ENCODE peak calls at places on chromosomes 4 and X, in eight cellular contexts. H is astrocyte of the spinal cord, X is adrenal gland, O is fibroblast of mammary gland, T is GM12865, K is ascending aorta, A is spleen, Z is heart right ventricle. B is an unnamed sample.

GRCh38 chr4:1206299-1207156 is 34.1 kb upstream of the SPON2 start:
- DNase-seq in H (no peak), X (no peak), O (no peak), T (no peak), K (no peak), A (peak), Z (peak), B (no peak)

GRCh38 chr4:147345662-147346061 is 135.2 kb upstream of the EDNRA start:
- DNase-seq in H (no peak), X (no peak), O (no peak), T (no peak), K (no peak), A (no peak), Z (no peak), B (no peak)

GRCh38 chr4:142040043-142040442 is 403.7 kb downstream of the IL15 start:
- DNase-seq in H (no peak), X (no peak), O (peak), T (no peak), K (no peak), A (no peak), Z (no peak), B (no peak)

GRCh38 chr4:168797176-168797575 is 212.9 kb downstream of the CBR4 start:
- DNase-seq in H (peak), X (no peak), O (peak), T (no peak), K (no peak), A (no peak), Z (no peak), B (peak)

GRCh38 chrX:103585421-103586313 is at the start of gene TCEAL4:
- DNase-seq in H (no peak), X (peak), O (peak), T (peak), K (no peak), A (peak), Z (peak), B (no peak)

GRCh38 chr4:2806392-2807355 is 13.8 kb downstream of the SH3BP2 start:
- DNase-seq in H (peak), X (no peak), O (no peak), T (no peak), K (no peak), A (peak), Z (peak), B (no peak)

GRCh38 chr4:71545168-71545567 is 206.3 kb downstream of the SLC4A4 start:
- DNase-seq in H (peak), X (no peak), O (peak), T (no peak), K (no peak), A (no peak), Z (no peak), B (peak)

GRCh38 chr4:184282895-184283654 is 65.4 kb upstream of the ENPP6 start:
- DNase-seq in H (no peak), X (no peak), O (no peak), T (peak), K (no peak), A (no peak), Z (no peak), B (no peak)

GRCh38 chr4:119581480-119581879 is 47.1 kb downstream of the PDE5A start:
- DNase-seq in H (no peak), X (no peak), O (no peak), T (no peak), K (no peak), A (no peak), Z (no peak), B (no peak)

GRCh38 chrX:17355976-17356375 is 19.0 kb upstream of the NHS start:
- DNase-seq in H (no peak), X (no peak), O (no peak), T (no peak), K (no peak), A (no peak), Z (no peak), B (no peak)
- H3K4me3 ChIP-seq in H (no peak), X (no peak), O (no peak), T (no peak), K (no peak), A (no peak), Z (no peak), B (no peak)

GRCh38 chrX:10108288-10108687 is 48.5 kb upstream of the CLCN4 start:
- DNase-seq in H (no peak), X (no peak), O (no peak), T (no peak), K (no peak), A (no peak), Z (no peak), B (no peak)

GRCh38 chrX:10111364-10112148 is 45.2 kb upstream of the CLCN4 start:
- DNase-seq in H (no peak), X (no peak), O (no peak), T (peak), K (no peak), A (peak), Z (no peak), B (no peak)

GRCh38 chrX:10110984-10111363 is 45.8 kb upstream of the CLCN4 start:
- DNase-seq in H (no peak), X (no peak), O (no peak), T (peak), K (no peak), A (no peak), Z (no peak), B (no peak)

GRCh38 chrX:10110316-10110932 is 46.4 kb upstream of the CLCN4 start:
- DNase-seq in H (no peak), X (no peak), O (no peak), T (peak), K (no peak), A (no peak), Z (no peak), B (no peak)

DNA sequence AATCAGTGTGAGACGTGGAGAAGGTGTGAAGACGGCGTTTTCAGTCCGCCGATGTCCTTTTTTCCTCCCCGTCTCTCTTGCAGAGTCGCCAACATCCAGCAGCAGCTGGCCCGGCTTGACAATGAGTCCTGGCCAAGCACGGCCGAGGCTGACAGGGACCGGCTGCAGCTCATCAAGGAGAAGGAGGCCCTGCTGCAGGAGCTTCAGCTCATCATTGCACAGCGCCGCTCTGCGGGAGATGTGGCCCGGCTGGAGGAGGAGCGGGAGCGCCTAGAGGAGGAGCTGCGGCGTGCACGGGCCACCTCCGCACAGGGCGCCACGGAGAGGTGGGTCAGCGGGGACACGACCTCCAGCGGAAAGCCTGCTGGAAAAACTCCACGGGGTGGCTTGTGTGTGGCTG is 47.1 kb upstream of the CLCN4 start:
- DNase-seq in H (no peak), X (no peak), O (no peak), T (no peak), K (no peak), A (peak), Z (peak), B (no peak)
- TF ChIP-seq CTCF in H (no peak), X (no peak), O (no peak), T (no peak), K (no peak), A (no peak), Z (no peak), B (no peak)

GRCh38 chrX:17822351-17822750 is 38.7 kb downstream of the RAI2 start:
- DNase-seq in H (no peak), X (no peak), O (peak), T (no peak), K (no peak), A (no peak), Z (no peak), B (no peak)
- H3K4me3 ChIP-seq in H (no peak), X (no peak), O (no peak), T (no peak), K (no peak), A (no peak), Z (no peak), B (no peak)

DNA sequence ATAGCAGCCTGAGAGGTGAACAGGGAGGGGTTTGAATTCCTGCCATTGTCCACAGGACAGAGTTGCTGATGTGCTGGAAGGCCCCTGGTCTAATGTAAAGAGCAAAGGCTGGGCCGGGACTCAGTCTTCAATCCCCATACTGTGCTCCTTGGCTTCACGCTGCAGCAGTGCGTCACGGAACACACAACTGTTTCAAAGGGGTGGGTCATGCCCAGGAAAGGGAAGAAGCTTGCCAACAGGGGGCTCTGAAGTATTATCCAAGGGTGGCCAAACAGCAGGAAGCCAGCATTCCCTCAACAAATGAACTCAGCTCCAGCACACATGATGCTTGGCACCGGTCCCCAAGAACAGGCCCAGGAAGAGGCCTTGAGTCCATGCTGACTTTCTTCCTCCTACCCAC is 122.5 kb downstream of the NFKB1 start:
- DNase-seq in H (peak), X (no peak), O (peak), T (no peak), K (no peak), A (no peak), Z (no peak), B (no peak)
- TF ChIP-seq CTCF in H (peak), X (no peak), O (peak), T (no peak), K (no peak), A (no peak), Z (no peak), B (peak)

GRCh38 chrX:88558421-88558820 is 188.6 kb upstream of the CPXCR1 start:
- DNase-seq in H (no peak), X (no peak), O (no peak), T (no peak), K (no peak), A (no peak), Z (no peak), B (no peak)

DNA sequence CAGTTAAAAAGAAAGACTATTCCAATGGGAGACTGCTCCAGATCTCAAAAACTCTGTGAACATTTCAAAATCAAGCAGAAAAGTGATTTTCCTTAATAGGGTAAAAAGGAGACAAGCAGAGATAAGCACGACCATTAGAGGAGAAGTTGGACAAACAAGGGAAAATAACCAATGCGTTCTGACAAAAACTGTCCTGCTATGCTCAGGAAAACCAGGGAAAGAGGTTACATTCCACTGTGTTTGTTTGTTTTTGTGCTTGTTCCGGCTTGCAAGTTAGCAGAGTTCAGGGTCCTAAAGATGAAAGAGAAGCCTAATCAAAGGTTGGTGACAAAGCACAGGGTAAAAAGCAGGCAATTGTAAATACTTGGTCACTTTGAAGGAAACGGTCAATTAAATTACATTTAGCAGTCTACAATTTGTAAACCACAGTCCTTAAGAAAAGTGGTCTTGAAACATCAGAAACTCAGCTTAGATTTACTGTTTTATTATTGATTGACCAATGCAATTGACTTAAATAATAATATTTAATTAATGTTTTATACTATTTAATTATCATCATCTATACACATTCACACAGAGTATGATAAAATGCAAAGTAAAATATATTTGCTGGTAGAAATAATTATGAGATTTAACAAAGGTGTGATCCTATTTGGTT is 186.2 kb upstream of the CPXCR1 start:
- DNase-seq in H (no peak), X (no peak), O (no peak), T (no peak), K (no peak), A (no peak), Z (no peak), B (no peak)
- H3K4me3 ChIP-seq in H (no peak), X (no peak), O (no peak), T (no peak), K (no peak), A (no peak), Z (no peak), B (no peak)

GRCh38 chr4:10173039-10173753 is 56.6 kb upstream of the WDR1 start:
- DNase-seq in H (no peak), X (no peak), O (peak), T (no peak), K (no peak), A (no peak), Z (no peak), B (peak)
- TF ChIP-seq CTCF in H (no peak), X (no peak), O (no peak), T (no peak), K (no peak), A (no peak), Z (no peak), B (no peak)

DNA sequence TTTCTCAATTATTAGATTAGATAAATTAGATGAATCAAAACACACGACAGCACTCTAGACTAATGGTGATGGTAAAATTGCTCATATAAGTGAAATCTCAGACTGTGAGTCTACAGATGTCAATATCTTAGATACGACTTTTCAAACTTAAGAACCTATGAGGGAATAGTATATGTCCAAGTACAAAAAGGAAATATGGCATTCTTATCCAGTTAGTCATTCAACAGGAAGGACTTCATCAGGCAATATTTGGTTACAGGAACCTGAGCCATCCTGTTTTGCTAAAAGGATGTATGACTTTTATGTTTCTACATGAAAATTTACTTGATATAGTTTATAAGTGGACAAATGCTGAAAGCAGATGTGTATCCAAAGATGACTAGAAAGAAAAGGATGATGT is 107.0 kb downstream of the CT47B1 start:
- DNase-seq in H (peak), X (no peak), O (peak), T (no peak), K (no peak), A (no peak), Z (no peak), B (peak)
- H3K4me3 ChIP-seq in H (no peak), X (no peak), O (no peak), T (no peak), K (no peak), A (no peak), Z (no peak), B (no peak)

DNA sequence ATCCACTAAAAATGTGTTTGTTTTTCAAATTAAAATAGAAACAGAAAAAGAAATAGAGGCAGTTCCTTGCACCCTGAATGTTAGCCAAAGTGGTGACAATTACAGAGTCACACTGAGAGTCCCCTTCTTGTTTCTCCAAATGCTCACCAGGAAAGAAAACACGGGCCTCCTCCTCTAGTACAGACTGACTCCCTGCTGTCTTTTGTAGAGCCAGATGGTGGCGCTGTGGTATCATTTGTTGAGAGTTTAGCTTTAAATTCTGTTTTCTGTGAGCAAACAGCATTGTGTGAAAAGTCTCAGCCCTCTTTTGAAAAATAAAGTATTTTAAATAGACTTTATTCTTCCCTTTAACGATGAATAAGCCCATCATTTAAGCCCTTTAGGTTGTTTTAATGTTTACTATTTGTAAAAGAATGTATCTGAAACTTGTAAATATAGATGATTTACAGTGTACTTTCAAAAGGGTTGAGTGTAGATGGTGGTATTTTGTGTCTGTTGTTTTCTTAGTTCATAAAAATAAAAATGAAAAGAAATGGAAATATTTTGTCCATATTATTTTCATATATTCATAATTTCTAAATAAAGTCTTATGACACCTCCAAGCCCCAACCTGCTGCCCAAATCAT is 36.9 kb upstream of the ATOH1 start:
- DNase-seq in H (peak), X (peak), O (peak), T (peak), K (no peak), A (no peak), Z (no peak), B (peak)
- TF ChIP-seq CTCF in H (peak), X (peak), O (peak), T (peak), K (peak), A (peak), Z (peak), B (peak)

DNA sequence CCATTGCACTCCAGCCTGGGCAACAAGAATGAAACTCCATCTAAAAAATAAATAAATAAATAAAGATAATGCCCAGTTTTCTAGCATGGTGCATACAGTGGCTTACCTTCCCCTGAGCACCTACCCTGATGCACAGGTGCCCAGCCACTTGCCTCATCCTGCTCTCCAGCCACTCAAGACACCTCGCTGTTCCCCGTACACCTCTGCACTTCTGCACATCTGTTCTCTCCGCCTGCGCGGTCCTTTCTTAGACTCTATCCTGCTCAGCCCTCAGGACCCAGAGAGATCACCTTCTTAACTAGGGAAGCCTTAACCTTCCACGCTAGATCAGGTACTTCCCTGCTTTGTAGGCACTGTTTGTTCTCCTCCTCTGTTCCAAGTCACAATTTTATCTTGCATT is 2.9 kb downstream of the EVC start:
- DNase-seq in H (no peak), X (no peak), O (no peak), T (no peak), K (no peak), A (no peak), Z (no peak), B (no peak)
- H3K4me3 ChIP-seq in H (no peak), X (no peak), O (no peak), T (no peak), K (no peak), A (no peak), Z (no peak), B (no peak)

GRCh38 chr4:156295676-156296075 is 342.0 kb upstream of the CTSO start:
- DNase-seq in H (no peak), X (no peak), O (peak), T (no peak), K (no peak), A (no peak), Z (no peak), B (no peak)

GRCh38 chr4:156298230-156298629 is 344.6 kb upstream of the CTSO start:
- DNase-seq in H (peak), X (no peak), O (peak), T (no peak), K (no peak), A (no peak), Z (no peak), B (peak)

GRCh38 chr4:156293657-156294297 is 340.1 kb upstream of the CTSO start:
- DNase-seq in H (peak), X (no peak), O (peak), T (no peak), K (no peak), A (no peak), Z (no peak), B (peak)

GRCh38 chr4:156291317-156291716 is 337.7 kb upstream of the CTSO start:
- DNase-seq in H (peak), X (no peak), O (peak), T (no peak), K (no peak), A (no peak), Z (no peak), B (peak)

GRCh38 chr4:156294577-156294976 is 340.9 kb upstream of the CTSO start:
- DNase-seq in H (peak), X (no peak), O (peak), T (peak), K (no peak), A (no peak), Z (no peak), B (peak)
- TF ChIP-seq CTCF in H (peak), X (peak), O (peak), T (no peak), K (no peak), A (no peak), Z (no peak), B (peak)